ENCODE peak calls at places on chromosomes 6 and 20, in seven cellular contexts. G is PC-3, Z is fibroblast of mammary gland, N is AG10803, S is glutamatergic neuron, Y is colonic mucosa, R is lung. P is an unnamed sample.

GRCh38 chr6:110404602-110405001 is 10.8 kb downstream of the DDO start:
- DNase-seq in N (peak; percentile 42), Y (no peak), R (no peak), G (no peak), S (no peak), Z (no peak), P (no peak)

GRCh38 chr6:43575105-43575771 is 600 bp downstream of the XPO5 start:
- DNase-seq in G (peak; percentile 17), Z (peak; percentile 11), R (no peak), S (peak; percentile 52), Y (peak; percentile 48), N (peak; percentile 10), P (no peak)

GRCh38 chr6:27495386-27496135 is 22.7 kb upstream of the ZNF184 start:
- DNase-seq in S (peak; percentile 65), R (no peak), Z (peak; percentile 90), G (peak; percentile 41), Y (peak; percentile 56), N (peak; percentile 86), P (peak; percentile 97)

GRCh38 chr20:24870876-24871275 is 78.2 kb upstream of the CST7 start:
- DNase-seq in Z (no peak), R (no peak), Y (no peak), S (peak; percentile 51), G (no peak), N (no peak), P (no peak)

GRCh38 chr6:32484614-32484998 is 44.9 kb downstream of the HLA-DRA start:
- DNase-seq in Y (no peak), R (no peak), Z (no peak), S (no peak), N (no peak), G (no peak), P (no peak)

GRCh38 chr6:88120635-88121034 is 45.5 kb downstream of the CNR1 start:
- DNase-seq in Z (no peak), Y (no peak), R (no peak), N (no peak), S (no peak), G (no peak), P (no peak)

GRCh38 chr6:130625825-130626500 is 201.2 kb upstream of the SMLR1 start:
- DNase-seq in R (no peak), Y (no peak), Z (peak; percentile 81), S (no peak), N (peak; percentile 87), G (peak; percentile 71), P (peak; percentile 87)

GRCh38 chr20:4029505-4030467 is 14.4 kb upstream of the RNF24 start:
- DNase-seq in N (no peak), S (no peak), R (no peak), G (peak; percentile 59), Y (no peak), Z (no peak), P (no peak)

GRCh38 chr20:50421356-50422340 is 88.5 kb upstream of the PTPN1 start:
- DNase-seq in N (no peak), Z (peak; percentile 35), R (no peak), S (no peak), Y (no peak), G (no peak), P (no peak)

GRCh38 chr6:117481278-117481925 is 1.1 kb upstream of the DCBLD1 start:
- DNase-seq in N (no peak), Y (peak; percentile 61), S (no peak), R (no peak), Z (no peak), G (no peak), P (no peak)

GRCh38 chr6:147170269-147170668 is 33.9 kb upstream of the STXBP5 start:
- DNase-seq in R (no peak), G (peak; percentile 63), N (peak; percentile 98), Z (peak; percentile 98), S (no peak), Y (no peak), P (peak; percentile 85)

GRCh38 chr6:116376149-116376548 is 5.4 kb downstream of the DSE start:
- DNase-seq in G (no peak), Y (no peak), N (no peak), R (no peak), Z (no peak), S (no peak), P (no peak)

GRCh38 chr6:33455051-33455450 is 675 bp downstream of the ZBTB9 start:
- DNase-seq in G (no peak), N (no peak), Z (no peak), R (no peak), Y (no peak), S (no peak), P (no peak)

GRCh38 chr6:160333841-160334240 is 14.3 kb upstream of the SLC22A3 start:
- DNase-seq in N (no peak), S (no peak), R (no peak), G (no peak), Z (no peak), Y (no peak), P (no peak)

GRCh38 chr20:31738729-31739549 is at the start of gene TPX2:
- DNase-seq in R (peak; percentile 94), N (peak; percentile 96), G (peak; percentile 98), Z (peak; percentile 97), Y (peak; percentile 96), S (peak; percentile 100), P (peak; percentile 95)
- TF ChIP-seq CTCF in R (no peak), N (peak; percentile 5), G (peak; percentile 26), Z (peak; percentile 1), Y (no peak), S (peak; percentile 40), P (peak; percentile 36)

GRCh38 chr6:1554241-1554880 is 55.4 kb upstream of the FOXC1 start:
- DNase-seq in R (no peak), N (peak; percentile 41), S (no peak), G (no peak), Y (no peak), Z (no peak), P (no peak)

GRCh38 chr6:1551236-1551635 is 58.5 kb upstream of the FOXC1 start:
- DNase-seq in N (no peak), Y (no peak), G (no peak), S (no peak), R (no peak), Z (no peak), P (no peak)

GRCh38 chr6:1553562-1554088 is 56.1 kb upstream of the FOXC1 start:
- DNase-seq in N (no peak), Z (peak; percentile 56), G (no peak), Y (no peak), S (no peak), R (no peak), P (no peak)

GRCh38 chr6:1554881-1555569 is 54.7 kb upstream of the FOXC1 start:
- DNase-seq in R (peak; percentile 66), Y (peak; percentile 76), N (peak; percentile 53), Z (peak; percentile 62), G (peak; percentile 46), S (peak; percentile 65), P (no peak)

DNA sequence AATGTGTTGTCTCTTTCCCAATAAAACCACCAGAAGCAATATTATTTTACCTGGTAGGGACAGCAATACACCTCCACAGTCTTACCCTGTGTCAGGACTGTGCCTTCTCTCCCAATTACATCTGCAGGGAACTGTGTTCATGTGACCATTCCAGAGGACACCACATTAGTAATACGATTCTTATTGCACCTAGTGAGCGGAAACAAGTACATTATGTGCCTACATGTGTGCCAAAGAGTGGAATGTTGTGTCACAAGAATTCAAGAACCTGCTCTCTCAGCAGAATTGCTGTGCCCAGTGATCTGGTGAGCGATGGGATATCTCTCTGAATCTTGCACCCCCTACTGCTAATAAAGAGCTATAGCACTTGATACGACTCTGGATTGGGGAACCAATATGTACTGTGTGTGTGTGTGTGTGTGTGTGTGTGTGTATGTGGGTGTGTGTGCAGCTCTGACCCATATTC is 57.4 kb upstream of the FOXC1 start:
- DNase-seq in G (peak; percentile 54), Y (no peak), R (no peak), N (peak; percentile 51), Z (peak; percentile 69), S (no peak), P (peak; percentile 31)
- TF ChIP-seq CTCF in G (peak; percentile 61), Y (peak; percentile 17), R (no peak), N (peak; percentile 64), Z (peak; percentile 54), S (no peak), P (peak; percentile 62)

DNA sequence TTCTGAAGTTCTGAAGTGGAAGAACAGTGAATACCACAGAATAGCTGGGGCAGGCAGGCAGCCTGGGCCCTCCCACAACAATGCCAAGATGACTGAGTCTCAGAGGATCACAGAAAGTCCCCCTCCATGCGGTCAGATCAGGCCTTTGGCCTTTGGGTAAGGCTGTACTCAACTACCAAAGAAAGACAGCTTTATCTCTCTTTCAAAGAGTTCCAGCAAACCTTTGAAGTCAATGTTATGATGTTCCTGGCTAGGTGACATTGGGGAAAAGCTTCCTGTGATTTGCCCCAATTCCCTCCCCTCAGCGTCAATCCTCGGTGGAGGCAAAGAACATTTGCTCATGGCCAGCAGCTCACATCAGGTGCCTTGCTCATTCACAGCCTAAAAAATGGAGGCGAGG is 10.7 kb upstream of the FBXO9 start:
- DNase-seq in R (no peak), N (no peak), Z (no peak), Y (no peak), S (no peak), G (no peak), P (no peak)
- TF ChIP-seq CTCF in R (no peak), N (no peak), Z (no peak), Y (no peak), S (no peak), G (no peak), P (no peak)

GRCh38 chr6:107729098-107729497 is 95.0 kb downstream of the SCML4 start:
- DNase-seq in N (no peak), Z (no peak), G (no peak), Y (no peak), S (no peak), R (no peak), P (no peak)
- TF ChIP-seq CTCF in N (peak; percentile 10), Z (peak; percentile 28), G (peak; percentile 22), Y (no peak), S (no peak), R (no peak), P (peak; percentile 44)

P was measured in HFFc6.